ENCODE peak calls at places on chromosomes 13 and 19, in seven cellular contexts. Y is endothelial cell of umbilical vein, S is H7, P is psoas muscle, T is MG63, U is prostate gland, B is K562. M is an unnamed sample. For H3K27me3, the result is how much of the 10 kb centered on the place peaks cover.

GRCh38 chr13:104057851-104058250 is 991.6 kb upstream of the SLC10A2 start:
- DNase-seq in U (no peak), Y (peak), S (no peak), T (no peak), B (no peak), P (no peak), M (no peak)

GRCh38 chr13:75739244-75739868 is 103.2 kb downstream of the LMO7 start:
- DNase-seq in T (peak), S (no peak), U (no peak), P (no peak), B (no peak), Y (no peak), M (no peak)

GRCh38 chr13:40145139-40145538 is 489.7 kb downstream of the COG6 start:
- DNase-seq in T (no peak), P (no peak), U (no peak), B (no peak), S (no peak), Y (no peak), M (no peak)

GRCh38 chr19:5623397-5624153 is 692 bp downstream of the SAFB start:
- DNase-seq in S (peak), B (peak), Y (peak), U (no peak), T (no peak), P (peak), M (no peak)

GRCh38 chr13:34901577-34901976 is 40.5 kb upstream of the NBEA start:
- DNase-seq in Y (no peak), U (no peak), P (no peak), S (no peak), T (no peak), B (no peak), M (no peak)

GRCh38 chr13:37869756-37870488 is at the start of gene TRPC4:
- DNase-seq in U (peak), Y (peak), T (peak), P (peak), B (peak), S (peak), M (no peak)

GRCh38 chr19:53642381-53643099 is 10.7 kb downstream of the DPRX start:
- DNase-seq in U (no peak), P (no peak), B (no peak), S (no peak), Y (no peak), T (no peak), M (no peak)

GRCh38 chr13:101144808-101145419 is 271.4 kb downstream of the NALCN start:
- DNase-seq in U (peak), Y (peak), T (no peak), B (peak), P (no peak), S (peak), M (no peak)

GRCh38 chr13:31409678-31410356 is 210.0 kb downstream of the B3GLCT start:
- DNase-seq in Y (no peak), U (no peak), P (no peak), B (no peak), S (no peak), T (no peak), M (no peak)

GRCh38 chr13:110799246-110800236 is 86.0 kb downstream of the ING1 start:
- DNase-seq in T (peak), S (no peak), P (peak), Y (peak), B (no peak), U (no peak), M (no peak)

GRCh38 chr19:23957660-23958281 is 43.1 kb downstream of the ZNF726 start:
- DNase-seq in B (no peak), S (no peak), U (no peak), T (peak), P (no peak), Y (no peak), M (no peak)

GRCh38 chr19:45173816-45174215 is 4.2 kb downstream of the TRAPPC6A start:
- DNase-seq in B (no peak), S (no peak), Y (no peak), T (no peak), P (no peak), U (no peak), M (no peak)

GRCh38 chr19:5738423-5738822 is 18.0 kb downstream of the CATSPERD start:
- DNase-seq in U (no peak), B (no peak), Y (no peak), S (no peak), P (no peak), T (no peak), M (no peak)

GRCh38 chr19:10553087-10553667 is 9.5 kb downstream of the ATG4D start:
- DNase-seq in Y (no peak), S (peak), P (no peak), B (no peak), T (no peak), U (no peak), M (no peak)

GRCh38 chr13:102395174-102395573 is 6.7 kb downstream of the FGF14 start:
- DNase-seq in S (peak), U (no peak), P (no peak), Y (no peak), T (no peak), B (no peak), M (no peak)
- H3K4me3 ChIP-seq in S (peak), U (peak), P (peak), Y (no peak), T (peak), B (no peak), M (peak)

GRCh38 chr19:49378501-49378900 is 9.5 kb upstream of the KASH5 start:
- DNase-seq in S (no peak), U (no peak), P (no peak), Y (no peak), B (no peak), T (no peak), M (no peak)

GRCh38 chr19:49387936-49388372 is at the start of gene KASH5:
- DNase-seq in U (peak), T (peak), P (peak), Y (peak), B (peak), S (peak), M (peak)

GRCh38 chr19:49380391-49380790 is 7.7 kb upstream of the KASH5 start:
- DNase-seq in B (no peak), T (no peak), S (no peak), U (no peak), Y (no peak), P (no peak), M (no peak)

GRCh38 chr19:49382639-49383038 is 5.4 kb upstream of the KASH5 start:
- DNase-seq in B (no peak), U (no peak), S (no peak), T (no peak), P (no peak), Y (no peak), M (no peak)

GRCh38 chr19:49383598-49383997 is 4.5 kb upstream of the KASH5 start:
- DNase-seq in P (no peak), B (no peak), Y (no peak), S (no peak), U (no peak), T (no peak), M (no peak)
- H3K27me3 ChIP-seq in P (under half), B (under half), Y (under half), S (under half), U (under half), T (under half), M (under half)

GRCh38 chr19:48252625-48253024 is 3.1 kb downstream of the CARD8 start:
- DNase-seq in P (no peak), U (no peak), B (no peak), S (no peak), Y (no peak), T (no peak), M (no peak)
- H3K4me3 ChIP-seq in P (no peak), U (no peak), B (no peak), S (no peak), Y (no peak), T (no peak), M (no peak)

GRCh38 chr19:39083983-39084731 is at the start of gene ACP7:
- DNase-seq in S (peak), Y (no peak), B (no peak), T (no peak), P (no peak), U (no peak), M (no peak)
- H3K27me3 ChIP-seq in S (under half), Y (under half), B (half or more), T (under half), P (half or more), U (under half), M (under half)

M was measured in GM06990.